ENCODE peak calls at places on chromosomes 1 and 21, in eight cellular contexts. Y is IMR-90, Q is kidney, N is tibial artery, Z is foreskin fibroblast, P is coronary artery, I is brain microvascular endothelial cell, G is GM12865. K is an unnamed sample.

GRCh38 chr1:202760589-202760988 is 47.6 kb downstream of the KDM5B start:
- DNase-seq in Y (peak), Q (no peak), N (no peak), Z (no peak), P (no peak), I (no peak), G (no peak), K (peak)

GRCh38 chr1:14318830-14319229 is 279.7 kb upstream of the KAZN start:
- DNase-seq in Y (no peak), Q (no peak), N (no peak), Z (no peak), P (no peak), I (no peak), G (no peak), K (no peak)

GRCh38 chr1:196486346-196486745 is 121.9 kb downstream of the KCNT2 start:
- DNase-seq in Y (no peak), Q (no peak), N (no peak), Z (no peak), P (no peak), I (no peak), G (no peak), K (no peak)

GRCh38 chr1:34740161-34740875 is 14.5 kb upstream of the GJB5 start:
- DNase-seq in Y (no peak), Q (no peak), N (no peak), Z (no peak), P (no peak), I (no peak), G (no peak), K (peak)

GRCh38 chr1:31699341-31699891 is 4.4 kb downstream of the COL16A1 start:
- DNase-seq in Y (no peak), Q (no peak), N (no peak), Z (peak), P (no peak), I (no peak), G (peak), K (no peak)

GRCh38 chr1:245695211-245695610 is 540.4 kb downstream of the KIF26B start:
- DNase-seq in Y (no peak), Q (no peak), N (no peak), Z (no peak), P (no peak), I (no peak), G (no peak), K (no peak)

GRCh38 chr1:203274603-203275381 is 30.5 kb upstream of the BTG2 start:
- DNase-seq in Y (peak), Q (no peak), N (peak), Z (peak), P (peak), I (no peak), G (no peak), K (no peak)

GRCh38 chr1:227378876-227379554 is 60.7 kb upstream of the CDC42BPA start:
- DNase-seq in Y (no peak), Q (no peak), N (no peak), Z (no peak), P (no peak), I (no peak), G (no peak), K (no peak)

GRCh38 chr1:87706779-87707228 is 378.1 kb downstream of the LMO4 start:
- DNase-seq in Y (peak), Q (no peak), N (no peak), Z (no peak), P (no peak), I (no peak), G (no peak), K (no peak)

GRCh38 chr21:46667735-46668380 is 32.4 kb downstream of the PRMT2 start:
- DNase-seq in Y (peak), Q (peak), N (no peak), Z (peak), P (no peak), I (peak), G (peak), K (peak)

GRCh38 chr1:63636192-63637105 is 43.2 kb downstream of the PGM1 start:
- DNase-seq in Y (no peak), Q (no peak), N (no peak), Z (no peak), P (no peak), I (no peak), G (no peak), K (no peak)
- TF ChIP-seq CTCF in Y (no peak), Q (no peak), N (no peak), Z (no peak), P (no peak), I (no peak), G (no peak), K (no peak)

GRCh38 chr1:1063261-1063944 is 10.7 kb downstream of the RNF223 start:
- DNase-seq in Y (no peak), Q (no peak), N (no peak), Z (no peak), P (no peak), I (no peak), G (no peak), K (no peak)

GRCh38 chr1:1062364-1063163 is 11.5 kb downstream of the RNF223 start:
- DNase-seq in Y (peak), Q (no peak), N (no peak), Z (no peak), P (no peak), I (no peak), G (no peak), K (peak)

GRCh38 chr1:1065265-1065939 is 8.7 kb downstream of the RNF223 start:
- DNase-seq in Y (no peak), Q (no peak), N (no peak), Z (no peak), P (no peak), I (no peak), G (no peak), K (no peak)

GRCh38 chr1:1061682-1062363 is 12.3 kb downstream of the RNF223 start:
- DNase-seq in Y (no peak), Q (no peak), N (no peak), Z (no peak), P (no peak), I (no peak), G (no peak), K (no peak)

DNA sequence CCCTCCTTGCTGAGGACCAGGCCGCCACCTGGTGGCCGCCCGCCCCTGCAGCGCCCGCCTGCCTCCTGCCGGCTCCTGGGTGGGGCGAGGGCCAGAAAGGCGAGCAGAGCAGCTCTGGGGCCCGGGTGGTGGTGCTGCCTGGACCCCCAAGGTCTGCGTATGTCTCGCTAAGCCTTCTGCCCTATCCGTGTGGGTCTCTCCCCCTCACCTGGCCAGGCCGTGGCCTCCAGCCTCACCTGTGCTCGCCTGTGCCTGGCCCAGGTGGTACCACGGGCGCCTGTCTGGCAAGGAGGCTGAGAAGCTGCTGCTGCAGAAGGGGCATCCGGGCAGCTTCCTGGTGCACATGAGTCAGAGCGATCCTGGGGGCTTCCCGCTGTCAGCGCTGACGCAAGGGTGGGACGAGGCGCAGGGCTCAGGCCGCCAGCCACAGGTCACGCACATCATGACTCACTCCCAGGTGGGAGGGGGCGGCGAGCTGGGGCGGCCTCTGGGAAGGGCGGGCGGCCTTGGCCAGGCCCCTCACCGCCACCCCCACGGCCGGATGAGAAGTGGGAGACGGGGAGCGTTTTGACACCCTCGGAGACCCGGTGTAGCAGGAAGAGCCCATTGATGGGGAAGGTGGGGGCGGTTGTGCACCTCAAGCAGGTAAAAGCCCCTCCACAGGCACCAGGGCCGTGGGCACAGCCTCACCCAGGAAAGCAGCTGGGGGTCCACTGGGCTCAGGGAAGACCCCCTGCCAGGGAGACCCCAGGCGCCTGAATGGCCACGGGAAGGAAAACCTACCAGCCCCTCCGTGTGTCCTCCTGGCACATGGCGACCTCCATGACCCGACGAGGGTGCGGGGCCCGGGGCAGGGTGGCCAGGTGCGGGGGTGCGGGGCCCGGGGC is 9.9 kb downstream of the RNF223 start:
- DNase-seq in Y (peak), Q (peak), N (no peak), Z (peak), P (no peak), I (peak), G (peak), K (peak)
- H3K4me3 ChIP-seq in Y (no peak), Q (no peak), N (no peak), Z (no peak), P (no peak), I (peak), G (peak), K (no peak)

DNA sequence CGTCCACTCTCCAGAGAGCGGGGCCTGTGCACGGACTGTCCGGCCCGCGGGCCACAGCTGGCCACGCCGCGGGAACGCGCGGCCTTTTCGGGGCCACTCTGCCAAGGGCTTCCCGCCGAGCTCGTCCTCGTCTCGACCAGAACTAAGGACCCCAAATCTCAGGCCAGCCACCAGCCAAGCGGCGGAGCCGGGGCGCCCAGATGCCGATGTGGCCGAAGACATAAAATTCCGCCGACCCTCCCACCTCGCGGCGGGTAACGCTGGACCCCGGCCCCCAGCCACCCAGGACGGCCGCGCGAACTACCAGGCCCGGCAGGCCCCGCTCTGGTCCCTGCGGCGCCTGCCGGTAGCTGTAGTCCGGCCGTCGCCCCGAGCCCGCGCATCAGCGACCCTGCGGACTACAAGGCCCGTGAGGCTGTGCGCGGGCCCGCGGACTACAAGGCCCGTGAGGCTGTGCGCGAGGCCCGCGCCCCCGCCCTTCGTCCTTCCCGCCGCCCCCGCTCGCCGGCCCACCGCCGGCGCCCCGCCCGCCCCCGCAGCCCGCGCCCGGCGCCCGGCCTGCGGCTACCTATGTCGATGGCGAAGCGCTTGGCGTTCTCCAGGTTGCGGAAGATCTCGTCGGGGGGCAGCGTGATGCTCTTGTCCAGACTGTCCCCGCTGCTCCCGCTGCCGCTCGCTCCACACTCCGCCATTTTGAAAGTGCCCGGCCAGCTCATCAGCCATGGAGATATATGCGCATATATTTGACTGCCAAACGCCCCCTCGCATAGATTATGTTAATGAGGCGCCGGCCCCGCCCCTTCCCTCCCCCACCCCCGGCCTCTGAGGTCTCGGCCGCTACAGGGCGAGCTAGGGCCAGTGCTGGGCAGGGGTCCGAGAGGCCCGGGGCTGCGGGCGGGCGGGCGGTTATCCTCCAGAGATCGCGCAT is at the start of gene PANK4:
- DNase-seq in Y (peak), Q (peak), N (peak), Z (peak), P (peak), I (peak), G (peak), K (peak)
- TF ChIP-seq CTCF in Y (no peak), Q (peak), N (peak), Z (peak), P (no peak), I (no peak), G (no peak), K (no peak)

GRCh38 chr1:216600730-216601426 is 122.4 kb downstream of the ESRRG start:
- DNase-seq in Y (peak), Q (peak), N (peak), Z (peak), P (peak), I (peak), G (peak), K (peak)
- H3K4me3 ChIP-seq in Y (peak), Q (peak), N (peak), Z (peak), P (peak), I (peak), G (peak), K (peak)

GRCh38 chr1:52552505-52553371 is at the start of gene TUT4:
- DNase-seq in Y (peak), Q (peak), N (peak), Z (peak), P (peak), I (peak), G (peak), K (peak)
- TF ChIP-seq CTCF in Y (peak), Q (no peak), N (no peak), Z (no peak), P (no peak), I (peak), G (peak), K (no peak)

GRCh38 chr21:34594566-34595234 is 20.2 kb downstream of the RCAN1 start:
- DNase-seq in Y (no peak), Q (no peak), N (no peak), Z (no peak), P (no peak), I (no peak), G (no peak), K (no peak)

GRCh38 chr21:34595457-34595856 is 19.5 kb downstream of the RCAN1 start:
- DNase-seq in Y (no peak), Q (no peak), N (no peak), Z (no peak), P (no peak), I (no peak), G (no peak), K (peak)

GRCh38 chr21:34593423-34593822 is 21.5 kb downstream of the RCAN1 start:
- DNase-seq in Y (no peak), Q (no peak), N (no peak), Z (no peak), P (no peak), I (no peak), G (no peak), K (no peak)

GRCh38 chr21:34592573-34592972 is 22.3 kb downstream of the RCAN1 start:
- DNase-seq in Y (no peak), Q (no peak), N (no peak), Z (no peak), P (no peak), I (no peak), G (no peak), K (no peak)

GRCh38 chr21:34593954-34594531 is 20.9 kb downstream of the RCAN1 start:
- DNase-seq in Y (no peak), Q (no peak), N (no peak), Z (no peak), P (no peak), I (no peak), G (no peak), K (no peak)
- H3K4me3 ChIP-seq in Y (no peak), Q (no peak), N (no peak), Z (no peak), P (no peak), I (no peak), G (no peak), K (no peak)

DNA sequence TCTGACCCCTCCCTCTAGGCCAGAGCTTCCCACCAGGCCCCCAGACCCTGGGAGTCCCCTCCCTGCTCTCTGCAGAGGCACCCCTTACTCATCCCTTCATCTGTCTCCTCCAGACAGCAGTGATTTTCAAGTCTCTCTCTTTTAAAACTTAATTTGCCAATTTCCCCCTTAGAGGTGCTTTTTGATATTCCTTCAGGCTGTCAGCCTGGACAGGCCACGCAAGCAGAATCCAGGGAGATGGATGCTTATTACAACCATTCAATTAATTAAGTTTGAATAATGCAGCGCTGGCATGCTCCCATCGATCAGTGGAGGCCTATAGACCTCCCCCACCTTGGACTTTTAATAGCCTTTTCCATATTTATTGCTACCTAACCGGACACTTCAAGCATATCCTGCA is 6.2 kb downstream of the CAMK2N1 start:
- DNase-seq in Y (no peak), Q (no peak), N (no peak), Z (no peak), P (no peak), I (no peak), G (no peak), K (no peak)
- TF ChIP-seq CTCF in Y (no peak), Q (no peak), N (no peak), Z (no peak), P (no peak), I (no peak), G (no peak), K (no peak)

GRCh38 chr1:116075577-116075976 is 35.6 kb upstream of the MAB21L3 start:
- DNase-seq in Y (no peak), Q (no peak), N (no peak), Z (no peak), P (no peak), I (no peak), G (no peak), K (no peak)
- H3K4me3 ChIP-seq in Y (no peak), Q (no peak), N (no peak), Z (no peak), P (no peak), I (no peak), G (no peak), K (no peak)

GRCh38 chr1:151905070-151905442 is 4.3 kb downstream of the THEM4 start:
- DNase-seq in Y (no peak), Q (no peak), N (no peak), Z (no peak), P (no peak), I (peak), G (no peak), K (peak)

GRCh38 chr1:151908228-151908691 is 1.1 kb downstream of the THEM4 start:
- DNase-seq in Y (peak), Q (no peak), N (no peak), Z (no peak), P (no peak), I (no peak), G (peak), K (peak)

GRCh38 chr1:151912973-151913372 is 3.7 kb upstream of the THEM4 start:
- DNase-seq in Y (no peak), Q (no peak), N (no peak), Z (no peak), P (no peak), I (no peak), G (no peak), K (no peak)

GRCh38 chr1:151907363-151908139 is 1.8 kb downstream of the THEM4 start:
- DNase-seq in Y (no peak), Q (no peak), N (no peak), Z (no peak), P (no peak), I (no peak), G (no peak), K (no peak)

GRCh38 chr1:151909167-151910149 is at the start of gene THEM4:
- DNase-seq in Y (peak), Q (peak), N (peak), Z (peak), P (peak), I (peak), G (peak), K (peak)
- TF ChIP-seq CTCF in Y (peak), Q (peak), N (peak), Z (no peak), P (peak), I (no peak), G (peak), K (no peak)

GRCh38 chr1:23366598-23366997 is 3.0 kb downstream of the ZNF436 start:
- DNase-seq in Y (no peak), Q (no peak), N (no peak), Z (no peak), P (no peak), I (no peak), G (no peak), K (no peak)
- H3K4me3 ChIP-seq in Y (no peak), Q (no peak), N (no peak), Z (no peak), P (peak), I (no peak), G (no peak), K (peak)